ENCODE peak calls at places on chromosome 20, in six cellular contexts. K, E, O, V, W and H are unnamed samples. For H3K4me1, the result is how much of the 10 kb centered on the place peaks cover.

GRCh38 chr20:49179368-49180277 is 8.5 kb downstream of the STAU1 start:
- DNase-seq in E (no peak), V (no peak), O (no peak), W (no peak), K (no peak), H (no peak)

GRCh38 chr20:41231136-41231535 is 86.4 kb downstream of the ZHX3 start:
- DNase-seq in O (no peak), W (no peak), V (no peak), E (no peak), K (no peak), H (no peak)

GRCh38 chr20:6492396-6493055 is 275.0 kb upstream of the BMP2 start:
- DNase-seq in K (no peak), E (no peak), V (no peak), W (no peak), O (no peak), H (no peak)

GRCh38 chr20:1764136-1765033 is 106.8 kb upstream of the SIRPG start:
- DNase-seq in O (peak), W (peak), V (peak), K (no peak), E (peak), H (peak)

GRCh38 chr20:40980828-40981310 is 47.8 kb upstream of the TOP1 start:
- DNase-seq in K (peak), V (no peak), O (peak), W (no peak), E (no peak), H (no peak)

GRCh38 chr20:11814276-11814675 is 103.4 kb upstream of the BTBD3 start:
- DNase-seq in K (no peak), O (no peak), V (no peak), E (no peak), W (no peak), H (no peak)

GRCh38 chr20:17508756-17509155 is 22.4 kb downstream of the BFSP1 start:
- DNase-seq in K (no peak), E (no peak), O (peak), V (no peak), W (no peak), H (no peak)

GRCh38 chr20:32792316-32792715 is 27.4 kb upstream of the MAPRE1 start:
- DNase-seq in V (no peak), K (no peak), O (no peak), W (no peak), E (no peak), H (no peak)

GRCh38 chr20:46304361-46304760 is 3.9 kb downstream of the CDH22 start:
- DNase-seq in V (no peak), W (no peak), K (no peak), E (no peak), O (no peak), H (no peak)

GRCh38 chr20:38152175-38153010 is 12.7 kb downstream of the TGM2 start:
- DNase-seq in K (peak), V (peak), E (peak), W (peak), O (peak), H (peak)

GRCh38 chr20:17562804-17563305 is 7.0 kb upstream of the DSTN start:
- DNase-seq in E (no peak), V (no peak), O (no peak), K (no peak), W (no peak), H (no peak)

GRCh38 chr20:45101333-45101850 is 465 bp upstream of the KCNS1 start:
- DNase-seq in O (no peak), E (no peak), V (no peak), K (no peak), W (no peak), H (no peak)

GRCh38 chr20:32638848-32639247 is 34.9 kb downstream of the C20orf203 start:
- DNase-seq in O (no peak), V (no peak), E (peak), K (no peak), W (peak), H (no peak)

GRCh38 chr20:36498386-36499179 is 42.7 kb upstream of the MYL9 start:
- DNase-seq in O (no peak), W (no peak), E (no peak), V (no peak), K (no peak), H (no peak)

GRCh38 chr20:37640600-37641561 is 52.9 kb upstream of the CTNNBL1 start:
- DNase-seq in E (no peak), W (no peak), V (no peak), K (no peak), O (no peak), H (no peak)

GRCh38 chr20:64044484-64045247 is 4.8 kb downstream of the SOX18 start:
- DNase-seq in V (no peak), W (no peak), O (no peak), K (no peak), E (no peak), H (no peak)

GRCh38 chr20:18030020-18030419 is 27.7 kb downstream of the OVOL2 start:
- DNase-seq in E (no peak), O (no peak), V (no peak), K (no peak), W (no peak), H (no peak)

GRCh38 chr20:13041574-13042457 is 33.0 kb downstream of the SPTLC3 start:
- DNase-seq in O (no peak), K (no peak), V (no peak), W (no peak), E (no peak), H (no peak)

DNA sequence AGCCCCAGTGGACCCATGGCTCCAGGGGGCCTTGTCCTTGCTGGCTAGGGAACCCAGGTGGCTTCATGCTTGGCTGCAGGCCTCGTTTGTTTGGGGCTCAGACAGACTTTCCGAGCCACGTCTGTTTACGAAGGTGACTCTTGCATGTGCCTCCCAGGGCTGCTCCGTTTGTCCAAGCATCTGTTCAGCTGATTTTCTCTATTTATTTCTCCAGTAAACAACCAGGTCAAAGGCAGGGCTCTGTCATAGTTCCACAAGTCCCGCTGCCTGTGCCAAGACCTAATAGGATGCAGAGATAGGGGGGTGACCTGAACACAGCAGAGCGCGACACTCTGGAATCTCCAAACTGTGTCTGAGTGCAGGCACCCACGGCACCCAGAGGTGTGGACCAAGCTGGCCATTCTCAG is 12.8 kb upstream of the SPO11 start:
- DNase-seq in K (no peak), O (no peak), V (no peak), E (no peak), W (no peak), H (no peak)
- H3K4me1 ChIP-seq in K (under half), O (under half), V (under half), E (under half), W (under half), H (under half)

DNA sequence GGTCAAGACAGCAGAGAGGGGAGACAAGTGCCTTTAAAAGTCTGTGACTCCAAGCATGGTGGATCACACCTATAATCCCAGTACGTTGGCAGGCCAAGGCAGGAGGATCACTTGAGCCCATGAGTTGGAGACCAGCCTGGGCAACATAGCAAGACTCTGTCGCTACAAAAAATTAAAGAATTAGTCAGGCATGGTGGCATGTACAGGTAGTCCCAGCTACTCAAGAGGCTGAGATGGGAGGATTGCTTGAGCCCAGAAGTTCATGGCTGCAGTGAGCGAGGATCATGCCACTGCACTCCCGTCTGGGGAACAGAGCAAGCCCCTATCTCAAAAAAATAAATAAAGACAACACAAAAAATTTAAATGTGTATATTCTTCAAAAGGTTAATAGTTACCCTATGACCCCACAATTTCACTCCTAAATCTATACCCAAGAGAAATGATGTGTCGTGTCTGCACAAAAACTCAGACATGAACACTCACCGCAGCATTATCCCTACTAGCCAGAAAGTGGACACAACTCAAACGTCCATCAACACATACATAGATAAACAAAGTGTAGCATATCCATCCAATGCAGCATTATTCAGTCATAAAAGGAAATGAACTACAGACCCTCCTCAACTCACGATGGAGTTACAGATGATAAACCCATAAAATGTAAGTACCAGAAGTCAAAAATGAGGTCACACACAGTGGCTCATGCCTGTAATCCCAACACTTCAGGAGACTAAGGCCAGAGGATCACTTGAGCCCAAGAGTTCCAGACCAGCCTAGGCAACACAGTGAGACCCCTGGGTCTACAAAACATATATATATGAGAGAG is 23.9 kb downstream of the ZMYND8 start:
- DNase-seq in K (no peak), W (no peak), E (no peak), V (no peak), O (no peak), H (no peak)
- TF ChIP-seq EP300 in K (no peak), W (no peak), E (no peak), V (no peak), O (no peak), H (no peak)

GRCh38 chr20:16147221-16147620 is 426.0 kb downstream of the KIF16B start:
- DNase-seq in K (no peak), V (no peak), O (no peak), W (no peak), E (no peak), H (no peak)
- H3K4me1 ChIP-seq in K (under half), V (under half), O (under half), W (under half), E (under half), H (under half)

GRCh38 chr20:61434361-61434781 is 182.3 kb downstream of the CDH4 start:
- DNase-seq in V (no peak), O (no peak), K (no peak), E (no peak), W (no peak), H (no peak)
- TF ChIP-seq EP300 in V (no peak), O (no peak), K (no peak), E (no peak), W (no peak), H (no peak)

DNA sequence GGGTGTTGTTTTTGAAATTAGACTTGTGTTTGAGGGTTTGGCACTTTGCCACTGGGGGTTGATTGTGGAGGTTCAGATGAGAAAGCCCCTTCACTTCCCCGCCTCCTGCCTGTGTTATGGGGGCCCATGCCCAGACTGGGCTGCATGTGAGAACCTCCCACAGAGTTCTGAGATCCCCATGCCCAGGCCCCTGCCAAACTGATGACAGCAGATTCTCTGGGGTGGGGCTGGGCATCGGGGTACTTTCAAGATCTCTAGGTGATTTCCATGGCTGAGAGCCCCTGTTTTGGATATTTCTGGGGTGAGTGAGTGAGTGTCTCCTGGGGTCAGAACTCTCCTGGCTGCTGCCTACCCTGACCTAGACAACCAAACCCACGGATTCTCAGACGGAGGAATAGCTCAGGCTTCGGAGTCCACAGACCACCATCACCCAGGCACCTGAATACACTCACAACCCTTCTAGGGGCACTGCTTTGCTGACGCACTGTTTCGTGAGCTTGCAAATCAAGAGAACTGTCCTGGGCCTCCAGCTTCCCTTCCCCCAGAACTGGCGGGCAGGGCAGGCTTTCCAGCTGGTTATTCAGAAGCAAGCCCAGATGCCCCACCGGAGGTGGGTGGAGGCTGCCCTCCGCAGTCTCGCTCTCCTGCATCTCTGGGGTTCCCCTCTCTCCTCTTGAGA is 6.3 kb downstream of the BCAS1 start:
- DNase-seq in O (no peak), E (no peak), V (no peak), K (no peak), W (no peak), H (no peak)
- H3K4me1 ChIP-seq in O (under half), E (under half), V (under half), K (under half), W (under half), H (under half)

GRCh38 chr20:23588434-23589403 is 17.0 kb downstream of the CST9 start:
- DNase-seq in K (no peak), O (no peak), V (no peak), W (no peak), E (no peak), H (no peak)
- TF ChIP-seq EP300 in K (no peak), O (no peak), V (no peak), W (no peak), E (no peak), H (no peak)

DNA sequence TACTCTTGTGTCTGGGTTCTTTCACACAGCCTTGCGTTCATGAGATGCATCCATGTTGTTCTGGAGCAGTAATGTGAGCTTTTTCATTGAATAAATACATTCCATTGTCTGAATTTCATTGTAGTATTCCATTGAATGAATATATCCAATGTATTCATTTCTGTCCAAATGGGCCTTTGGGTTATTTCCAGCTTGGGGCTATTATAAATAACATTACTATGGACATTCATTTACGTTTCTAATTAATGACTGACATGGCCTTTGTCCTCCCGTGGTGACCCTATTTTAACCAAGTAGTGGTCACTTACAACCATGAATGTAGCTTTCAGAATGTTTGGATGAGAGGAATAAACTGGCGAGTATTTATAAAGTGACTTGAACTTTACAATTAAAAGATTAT is 30.1 kb upstream of the NAA20 start:
- DNase-seq in K (no peak), E (no peak), W (no peak), V (no peak), O (no peak), H (no peak)
- H3K4me1 ChIP-seq in K (half or more), E (half or more), W (under half), V (half or more), O (under half), H (under half)